ENCODE peak calls at places on chromosome 19, in four cellular contexts. Q is activated CD4-positive, CD25-positive, alpha-beta regulatory T cell; H is heart left ventricle; J is breast epithelium. C is an unnamed sample.

GRCh38 chr19:56837004-56837403 is 3.5 kb downstream of the PEG3 start:
- DNase-seq in Q (no peak), H (peak), J (no peak), C (no peak)

GRCh38 chr19:4455742-4456565 is 1.6 kb downstream of the UBXN6 start:
- DNase-seq in Q (no peak), H (peak), J (no peak), C (no peak)

GRCh38 chr19:48962849-48963165 is 2.3 kb upstream of the FTL start:
- DNase-seq in Q (no peak), H (no peak), J (no peak), C (no peak)

GRCh38 chr19:2051771-2052704 is 994 bp upstream of the MKNK2 start:
- DNase-seq in Q (no peak), H (peak), J (no peak), C (no peak)

GRCh38 chr19:44846455-44847143 is 502 bp downstream of the NECTIN2 start:
- DNase-seq in Q (no peak), H (peak), J (peak), C (no peak)

GRCh38 chr19:34096020-34096915 is 76.0 kb upstream of the LSM14A start:
- DNase-seq in Q (no peak), H (no peak), J (no peak), C (peak)

GRCh38 chr19:861756-862528 is 2.5 kb downstream of the CFD start:
- DNase-seq in Q (peak), H (no peak), J (no peak), C (no peak)

GRCh38 chr19:38596057-38596981 is 21.4 kb downstream of the MAP4K1 start:
- DNase-seq in Q (no peak), H (no peak), J (no peak), C (peak)

GRCh38 chr19:23810496-23810895 is 51.8 kb upstream of the ZNF681 start:
- DNase-seq in Q (no peak), H (no peak), J (no peak), C (no peak)

GRCh38 chr19:20171285-20171684 is 4.3 kb downstream of the ZNF486 start:
- DNase-seq in Q (no peak), H (no peak), J (no peak), C (no peak)

GRCh38 chr19:14446336-14447036 is 13.4 kb downstream of the PKN1 start:
- DNase-seq in Q (no peak), H (no peak), J (no peak), C (no peak)

GRCh38 chr19:51159656-51160055 is 17.6 kb downstream of the SIGLEC7 start:
- DNase-seq in Q (no peak), H (no peak), J (no peak), C (no peak)

GRCh38 chr19:49594157-49595005 is 3.4 kb downstream of the PRR12 start:
- DNase-seq in Q (no peak), H (no peak), J (no peak), C (no peak)

GRCh38 chr19:21483589-21484170 is 21.7 kb upstream of the ZNF429 start:
- DNase-seq in Q (peak), H (peak), J (peak), C (no peak)

GRCh38 chr19:5826531-5827341 is 12.8 kb downstream of the FUT6 start:
- DNase-seq in Q (no peak), H (peak), J (peak), C (peak)

GRCh38 chr19:16113727-16114126 is 2.0 kb downstream of the RAB8A start:
- DNase-seq in Q (no peak), H (no peak), J (no peak), C (no peak)

GRCh38 chr19:34838753-34839431 is 65.9 kb upstream of the ZNF599 start:
- DNase-seq in Q (no peak), H (no peak), J (no peak), C (no peak)

GRCh38 chr19:944171-944567 is 18.3 kb downstream of the ARID3A start:
- DNase-seq in Q (no peak), H (no peak), J (no peak), C (no peak)

GRCh38 chr19:34269968-34270621 is 15.7 kb downstream of the GARRE1 start:
- DNase-seq in Q (peak), H (peak), J (peak), C (no peak)

GRCh38 chr19:42301646-42302204 is at the start of gene PRR19:
- DNase-seq in Q (no peak), H (no peak), J (no peak), C (no peak)

GRCh38 chr19:7673995-7674667 is 2.8 kb upstream of the MCEMP1 start:
- DNase-seq in Q (no peak), H (peak), J (no peak), C (peak)

GRCh38 chr19:3184847-3185481 is 766 bp upstream of the NCLN start:
- DNase-seq in Q (peak), H (peak), J (peak), C (no peak)

GRCh38 chr19:10209305-10209704 is 14.6 kb upstream of the DNMT1 start:
- DNase-seq in Q (no peak), H (no peak), J (no peak), C (no peak)

GRCh38 chr19:13834308-13834790 is 39.1 kb downstream of the ZSWIM4 start:
- DNase-seq in Q (no peak), H (no peak), J (peak), C (no peak)

GRCh38 chr19:6587093-6587820 is 3.7 kb downstream of the CD70 start:
- DNase-seq in Q (no peak), H (no peak), J (no peak), C (no peak)

GRCh38 chr19:53849237-53849676 is 18.4 kb upstream of the MYADM start:
- DNase-seq in Q (no peak), H (no peak), J (no peak), C (no peak)

GRCh38 chr19:43625918-43626579 is 6.6 kb upstream of the ZNF428 start:
- DNase-seq in Q (no peak), H (no peak), J (no peak), C (peak)

GRCh38 chr19:33809960-33810359 is 13.3 kb downstream of the KCTD15 start:
- DNase-seq in Q (no peak), H (peak), J (no peak), C (no peak)

GRCh38 chr19:10431254-10431942 is 11.1 kb downstream of the PDE4A start:
- DNase-seq in Q (no peak), H (no peak), J (no peak), C (no peak)

GRCh38 chr19:48836089-48837017 is at the start of gene HSD17B14:
- DNase-seq in Q (no peak), H (no peak), J (peak), C (no peak)